ENCODE peak calls at places on chromosomes 5 and 9, in eight cellular contexts. L is breast epithelium; Y is psoas muscle; P is left ventricle myocardium inferior; E is naive thymus-derived CD4-positive, alpha-beta T cell; M is osteoblast; I is fibroblast of lung; K is Karpas-422. D is an unnamed sample.

GRCh38 chr5:107223066-107223465 is 447.7 kb downstream of the EFNA5 start:
- DNase-seq in L (no peak), Y (no peak), P (no peak), E (no peak), M (no peak), I (no peak), K (no peak), D (no peak)

GRCh38 chr5:63860379-63860778 is 101.9 kb downstream of the HTR1A start:
- DNase-seq in L (no peak), Y (no peak), P (no peak), E (no peak), M (no peak), I (no peak), K (no peak), D (no peak)

GRCh38 chr9:97623946-97624345 is 9.2 kb downstream of the TSTD2 start:
- DNase-seq in L (no peak), Y (no peak), P (no peak), E (no peak), M (no peak), I (no peak), K (no peak), D (no peak)

GRCh38 chr5:76696254-76696653 is 19.7 kb upstream of the F2R start:
- DNase-seq in L (no peak), Y (no peak), P (no peak), E (no peak), M (no peak), I (no peak), K (no peak), D (no peak)

GRCh38 chr5:10306806-10307205 is 896 bp downstream of the CMBL start:
- DNase-seq in L (no peak), Y (peak; percentile 58), P (no peak), E (no peak), M (peak; percentile 60), I (no peak), K (no peak), D (no peak)

GRCh38 chr9:116572095-116572748 is 114.9 kb upstream of the TRIM32 start:
- DNase-seq in L (peak; percentile 81), Y (peak; percentile 95), P (peak; percentile 92), E (no peak), M (peak; percentile 91), I (peak; percentile 66), K (peak; percentile 84), D (peak; percentile 40)

GRCh38 chr5:18305288-18305899 is 671.1 kb downstream of the TAF11L14 start:
- DNase-seq in L (no peak), Y (no peak), P (no peak), E (no peak), M (peak; percentile 69), I (peak; percentile 14), K (peak; percentile 65), D (no peak)

GRCh38 chr5:89083791-89084190 is 200.8 kb upstream of the MEF2C start:
- DNase-seq in L (no peak), Y (no peak), P (no peak), E (no peak), M (no peak), I (peak; percentile 51), K (no peak), D (no peak)

GRCh38 chr5:39198080-39198479 is 21.3 kb downstream of the FYB1 start:
- DNase-seq in L (no peak), Y (no peak), P (no peak), E (no peak), M (no peak), I (peak; percentile 57), K (no peak), D (no peak)

GRCh38 chr9:70450735-70451134 is 36.3 kb upstream of the KLF9 start:
- DNase-seq in L (no peak), Y (no peak), P (no peak), E (no peak), M (no peak), I (no peak), K (no peak), D (no peak)

GRCh38 chr5:94969174-94969573 is 315.7 kb downstream of the MCTP1 start:
- DNase-seq in L (no peak), Y (no peak), P (no peak), E (no peak), M (no peak), I (peak; percentile 17), K (peak; percentile 52), D (no peak)

GRCh38 chr5:9188131-9188530 is 357.7 kb downstream of the SEMA5A start:
- DNase-seq in L (no peak), Y (no peak), P (no peak), E (no peak), M (peak; percentile 87), I (peak; percentile 86), K (no peak), D (no peak)

GRCh38 chr5:91072891-91073290 is 310.2 kb downstream of the ARRDC3 start:
- DNase-seq in L (no peak), Y (no peak), P (no peak), E (no peak), M (no peak), I (peak; percentile 85), K (no peak), D (no peak)

GRCh38 chr5:131206061-131206460 is 35.3 kb downstream of the LYRM7 start:
- DNase-seq in L (no peak), Y (no peak), P (no peak), E (no peak), M (no peak), I (no peak), K (no peak), D (no peak)

GRCh38 chr5:137190031-137190430 is 309.1 kb downstream of the SPOCK1 start:
- DNase-seq in L (no peak), Y (no peak), P (no peak), E (no peak), M (no peak), I (peak; percentile 56), K (no peak), D (no peak)

DNA sequence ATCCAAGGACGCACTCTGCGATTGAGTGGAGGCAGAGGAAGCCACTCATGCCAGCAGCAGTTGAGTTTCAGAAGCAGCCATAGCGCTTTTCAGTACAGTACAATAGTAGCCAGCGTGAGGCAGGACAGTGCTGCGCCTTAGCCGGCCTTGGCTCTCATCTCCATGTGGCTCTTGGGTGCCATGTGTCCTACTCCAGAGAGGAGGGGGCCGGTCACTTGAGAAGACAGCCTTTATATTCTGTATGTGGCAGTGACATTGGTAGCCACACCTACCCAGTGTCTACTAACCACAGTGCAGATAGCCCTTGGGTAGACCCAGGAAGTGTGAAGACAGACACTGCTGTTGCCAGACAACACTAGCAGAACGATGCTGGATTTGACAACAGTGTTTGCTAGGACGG is 42.3 kb downstream of the FAM78A start:
- DNase-seq in L (no peak), Y (no peak), P (no peak), E (no peak), M (no peak), I (no peak), K (no peak), D (no peak)
- H3K4me1 ChIP-seq in L (no peaks in the 10 kb centered on the region), Y (peaks cover 26% of the 10 kb centered on the region), P (peaks cover 54% of the 10 kb centered on the region), E (peaks cover 40% of the 10 kb centered on the region), M (peaks cover 18% of the 10 kb centered on the region), I (no peaks in the 10 kb centered on the region), K (peaks cover 11% of the 10 kb centered on the region), D (peaks cover 20% of the 10 kb centered on the region)

GRCh38 chr5:175853573-175854230 is 17.7 kb upstream of the CPLX2 start:
- DNase-seq in L (no peak), Y (peak; percentile 54), P (peak; percentile 21), E (no peak), M (no peak), I (no peak), K (no peak), D (no peak)

GRCh38 chr5:175854231-175855040 is 16.9 kb upstream of the CPLX2 start:
- DNase-seq in L (no peak), Y (peak; percentile 20), P (no peak), E (no peak), M (no peak), I (no peak), K (no peak), D (no peak)

GRCh38 chr5:175857986-175858385 is 13.4 kb upstream of the CPLX2 start:
- DNase-seq in L (no peak), Y (no peak), P (no peak), E (no peak), M (peak; percentile 76), I (no peak), K (no peak), D (no peak)

GRCh38 chr5:175855041-175855720 is 16.2 kb upstream of the CPLX2 start:
- DNase-seq in L (no peak), Y (peak; percentile 12), P (no peak), E (no peak), M (peak; percentile 17), I (no peak), K (no peak), D (no peak)

DNA sequence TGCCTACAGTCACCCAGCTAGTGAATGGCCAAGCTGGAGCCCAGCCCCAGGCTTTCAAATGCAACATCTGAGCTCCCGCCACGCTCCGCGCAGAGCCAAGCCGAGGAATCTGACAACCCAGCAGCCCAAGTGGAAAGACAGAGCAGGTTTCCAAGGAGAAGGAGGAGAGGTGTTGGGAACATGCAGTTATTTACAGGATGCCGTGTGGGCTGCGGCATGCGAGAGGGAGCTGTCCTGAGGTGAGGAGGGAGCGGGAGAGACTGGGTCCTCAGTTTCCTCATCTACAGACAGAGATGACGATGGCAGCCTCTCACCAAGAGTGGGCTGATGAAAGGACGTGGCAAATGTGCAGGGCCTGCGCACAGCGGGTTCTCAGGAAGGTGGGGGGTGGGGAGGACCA is 15.0 kb upstream of the CPLX2 start:
- DNase-seq in L (no peak), Y (peak; percentile 2), P (no peak), E (no peak), M (peak; percentile 29), I (no peak), K (no peak), D (no peak)
- H3K4me1 ChIP-seq in L (no peaks in the 10 kb centered on the region), Y (no peaks in the 10 kb centered on the region), P (no peaks in the 10 kb centered on the region), E (no peaks in the 10 kb centered on the region), M (no peaks in the 10 kb centered on the region), I (no peaks in the 10 kb centered on the region), K (no peaks in the 10 kb centered on the region), D (no peaks in the 10 kb centered on the region)

GRCh38 chr5:108373426-108373825 is 8.5 kb downstream of the FBXL17 start:
- DNase-seq in L (no peak), Y (no peak), P (no peak), E (no peak), M (no peak), I (no peak), K (no peak), D (no peak)
- H3K4me1 ChIP-seq in L (no peaks in the 10 kb centered on the region), Y (peaks cover 8% of the 10 kb centered on the region), P (peaks cover 25% of the 10 kb centered on the region), E (no peaks in the 10 kb centered on the region), M (no peaks in the 10 kb centered on the region), I (no peaks in the 10 kb centered on the region), K (peaks cover 7% of the 10 kb centered on the region), D (peaks cover 5% of the 10 kb centered on the region)

GRCh38 chr5:149216515-149216914 is 55.1 kb upstream of the AFAP1L1 start:
- DNase-seq in L (no peak), Y (no peak), P (no peak), E (no peak), M (no peak), I (no peak), K (no peak), D (no peak)

GRCh38 chr5:149215478-149216042 is 56.1 kb upstream of the AFAP1L1 start:
- DNase-seq in L (no peak), Y (peak; percentile 76), P (peak; percentile 44), E (no peak), M (peak; percentile 86), I (peak; percentile 67), K (no peak), D (no peak)

GRCh38 chr5:149219584-149219983 is 52.1 kb upstream of the AFAP1L1 start:
- DNase-seq in L (no peak), Y (no peak), P (no peak), E (no peak), M (no peak), I (no peak), K (no peak), D (no peak)

GRCh38 chr5:149217802-149218153 is 53.9 kb upstream of the AFAP1L1 start:
- DNase-seq in L (no peak), Y (no peak), P (peak; percentile 41), E (no peak), M (no peak), I (peak; percentile 55), K (no peak), D (no peak)

GRCh38 chr5:149217096-149217801 is 54.4 kb upstream of the AFAP1L1 start:
- DNase-seq in L (no peak), Y (no peak), P (peak; percentile 52), E (no peak), M (no peak), I (no peak), K (no peak), D (no peak)
- H3K4me1 ChIP-seq in L (no peaks in the 10 kb centered on the region), Y (peaks cover 8% of the 10 kb centered on the region), P (peaks cover 88% of the 10 kb centered on the region), E (no peaks in the 10 kb centered on the region), M (peaks cover 16% of the 10 kb centered on the region), I (peaks cover 31% of the 10 kb centered on the region), K (peaks cover 9% of the 10 kb centered on the region), D (no peaks in the 10 kb centered on the region)

D was measured in thoracic aorta.